ENCODE peak calls at places on chromosome 17, in nine cellular contexts. One of them, this sample, is unnamed.

GRCh38 chr17:50763716-50764450 is 3.4 kb downstream of the ANKRD40CL start:
- DNase-seq in epithelial cell of prostate: no peak
- DNase-seq in GM20000: no peak
- DNase-seq in left ventricle myocardium superior: no peak
- DNase-seq in RWPE1: no peak
- DNase-seq in NCI-H1092: no peak
- DNase-seq in activated CD8-positive, alpha-beta T cell treated with anti-CD3 and anti-CD28 coated beads for 36 hours: no peak
- DNase-seq in stimulated activated naive CD8-positive, alpha-beta T cell treated with anti-CD3 and anti-CD28 coated beads, Interleukin-15, Interleukin-2, amounts not matched to agents 100 U/mL and 50 U/mL, for 24 hours: no peak
- DNase-seq in left cardiac atrium: no peak
- DNase-seq in this sample: no peak

GRCh38 chr17:40615989-40616476 is 31.6 kb downstream of the SMARCE1 start:
- DNase-seq in epithelial cell of prostate: no peak
- DNase-seq in GM20000: no peak
- DNase-seq in left ventricle myocardium superior: no peak
- DNase-seq in RWPE1: no peak
- DNase-seq in NCI-H1092: no peak
- DNase-seq in activated CD8-positive, alpha-beta T cell treated with anti-CD3 and anti-CD28 coated beads for 36 hours: no peak
- DNase-seq in stimulated activated naive CD8-positive, alpha-beta T cell treated with anti-CD3 and anti-CD28 coated beads, Interleukin-15, Interleukin-2, amounts not matched to agents 100 U/mL and 50 U/mL, for 24 hours: no peak
- DNase-seq in left cardiac atrium: no peak
- DNase-seq in this sample: no peak

GRCh38 chr17:32783602-32784001 is 93.3 kb downstream of the MYO1D start:
- DNase-seq in epithelial cell of prostate: no peak
- DNase-seq in GM20000: peak
- DNase-seq in left ventricle myocardium superior: no peak
- DNase-seq in RWPE1: peak
- DNase-seq in NCI-H1092: peak
- DNase-seq in activated CD8-positive, alpha-beta T cell treated with anti-CD3 and anti-CD28 coated beads for 36 hours: no peak
- DNase-seq in stimulated activated naive CD8-positive, alpha-beta T cell treated with anti-CD3 and anti-CD28 coated beads, Interleukin-15, Interleukin-2, amounts not matched to agents 100 U/mL and 50 U/mL, for 24 hours: no peak
- DNase-seq in left cardiac atrium: no peak
- DNase-seq in this sample: no peak

GRCh38 chr17:3893720-3894116 is 865 bp upstream of the CAMKK1 start:
- DNase-seq in epithelial cell of prostate: no peak
- DNase-seq in GM20000: no peak
- DNase-seq in left ventricle myocardium superior: no peak
- DNase-seq in RWPE1: no peak
- DNase-seq in NCI-H1092: no peak
- DNase-seq in activated CD8-positive, alpha-beta T cell treated with anti-CD3 and anti-CD28 coated beads for 36 hours: no peak
- DNase-seq in stimulated activated naive CD8-positive, alpha-beta T cell treated with anti-CD3 and anti-CD28 coated beads, Interleukin-15, Interleukin-2, amounts not matched to agents 100 U/mL and 50 U/mL, for 24 hours: no peak
- DNase-seq in left cardiac atrium: no peak
- DNase-seq in this sample: no peak

GRCh38 chr17:72463287-72464102 is 342.7 kb downstream of the SOX9 start:
- DNase-seq in epithelial cell of prostate: no peak
- DNase-seq in GM20000: no peak
- DNase-seq in left ventricle myocardium superior: no peak
- DNase-seq in RWPE1: no peak
- DNase-seq in NCI-H1092: no peak
- DNase-seq in activated CD8-positive, alpha-beta T cell treated with anti-CD3 and anti-CD28 coated beads for 36 hours: no peak
- DNase-seq in stimulated activated naive CD8-positive, alpha-beta T cell treated with anti-CD3 and anti-CD28 coated beads, Interleukin-15, Interleukin-2, amounts not matched to agents 100 U/mL and 50 U/mL, for 24 hours: no peak
- DNase-seq in left cardiac atrium: no peak
- DNase-seq in this sample: no peak

GRCh38 chr17:15935891-15936290 is 9.0 kb upstream of the ADORA2B start:
- DNase-seq in epithelial cell of prostate: no peak
- DNase-seq in GM20000: no peak
- DNase-seq in left ventricle myocardium superior: no peak
- DNase-seq in RWPE1: no peak
- DNase-seq in NCI-H1092: no peak
- DNase-seq in activated CD8-positive, alpha-beta T cell treated with anti-CD3 and anti-CD28 coated beads for 36 hours: no peak
- DNase-seq in stimulated activated naive CD8-positive, alpha-beta T cell treated with anti-CD3 and anti-CD28 coated beads, Interleukin-15, Interleukin-2, amounts not matched to agents 100 U/mL and 50 U/mL, for 24 hours: no peak
- DNase-seq in left cardiac atrium: no peak
- DNase-seq in this sample: no peak

GRCh38 chr17:80413771-80414507 is 1.0 kb upstream of the ENDOV start:
- DNase-seq in epithelial cell of prostate: no peak
- DNase-seq in GM20000: peak
- DNase-seq in left ventricle myocardium superior: no peak
- DNase-seq in RWPE1: no peak
- DNase-seq in NCI-H1092: no peak
- DNase-seq in activated CD8-positive, alpha-beta T cell treated with anti-CD3 and anti-CD28 coated beads for 36 hours: no peak
- DNase-seq in stimulated activated naive CD8-positive, alpha-beta T cell treated with anti-CD3 and anti-CD28 coated beads, Interleukin-15, Interleukin-2, amounts not matched to agents 100 U/mL and 50 U/mL, for 24 hours: no peak
- DNase-seq in left cardiac atrium: peak
- DNase-seq in this sample: no peak

GRCh38 chr17:9290226-9290613 is 268.9 kb downstream of the NTN1 start:
- DNase-seq in epithelial cell of prostate: no peak
- DNase-seq in GM20000: no peak
- DNase-seq in left ventricle myocardium superior: no peak
- DNase-seq in RWPE1: no peak
- DNase-seq in NCI-H1092: no peak
- DNase-seq in activated CD8-positive, alpha-beta T cell treated with anti-CD3 and anti-CD28 coated beads for 36 hours: no peak
- DNase-seq in stimulated activated naive CD8-positive, alpha-beta T cell treated with anti-CD3 and anti-CD28 coated beads, Interleukin-15, Interleukin-2, amounts not matched to agents 100 U/mL and 50 U/mL, for 24 hours: no peak
- DNase-seq in left cardiac atrium: no peak
- DNase-seq in this sample: no peak

GRCh38 chr17:72297326-72298115 is 176.7 kb downstream of the SOX9 start:
- DNase-seq in epithelial cell of prostate: no peak
- DNase-seq in GM20000: no peak
- DNase-seq in left ventricle myocardium superior: peak
- DNase-seq in RWPE1: peak
- DNase-seq in NCI-H1092: no peak
- DNase-seq in activated CD8-positive, alpha-beta T cell treated with anti-CD3 and anti-CD28 coated beads for 36 hours: no peak
- DNase-seq in stimulated activated naive CD8-positive, alpha-beta T cell treated with anti-CD3 and anti-CD28 coated beads, Interleukin-15, Interleukin-2, amounts not matched to agents 100 U/mL and 50 U/mL, for 24 hours: no peak
- DNase-seq in left cardiac atrium: peak
- DNase-seq in this sample: no peak

GRCh38 chr17:66450008-66450856 is 147.8 kb downstream of the PRKCA start:
- DNase-seq in epithelial cell of prostate: no peak
- DNase-seq in GM20000: no peak
- DNase-seq in left ventricle myocardium superior: no peak
- DNase-seq in RWPE1: no peak
- DNase-seq in NCI-H1092: no peak
- DNase-seq in activated CD8-positive, alpha-beta T cell treated with anti-CD3 and anti-CD28 coated beads for 36 hours: peak
- DNase-seq in stimulated activated naive CD8-positive, alpha-beta T cell treated with anti-CD3 and anti-CD28 coated beads, Interleukin-15, Interleukin-2, amounts not matched to agents 100 U/mL and 50 U/mL, for 24 hours: no peak
- DNase-seq in left cardiac atrium: no peak
- DNase-seq in this sample: no peak